ENCODE peak calls at places on chromosome 12, in seven cellular contexts. M is AG04450; U is body of pancreas; O is stimulated activated CD8-positive, alpha-beta memory T cell treated with anti-CD3 and anti-CD28 coated beads, Interleukin-2, amount 100 ng/mL, for 1 hour; X is activated T-cell treated with anti-CD3 and anti-CD28 coated beads, Interleukin-2, amount 50 U/mL, for 72 hours; C is heart right ventricle; K is Kasumi-1. Z is an unnamed sample.

GRCh38 chr12:55057466-55057865 is 37.7 kb downstream of the NEUROD4 start:
- DNase-seq in U (no peak), C (no peak), K (no peak), X (no peak), O (no peak), M (no peak), Z (no peak)

GRCh38 chr12:59904874-59905521 is 309.2 kb downstream of the SLC16A7 start:
- DNase-seq in O (no peak), U (no peak), X (no peak), K (no peak), C (no peak), M (peak; percentile 29), Z (no peak)

GRCh38 chr12:40565029-40565633 is 127.1 kb upstream of the CNTN1 start:
- DNase-seq in M (no peak), O (no peak), U (no peak), X (no peak), C (no peak), K (no peak), Z (no peak)

GRCh38 chr12:89825591-89826449 is 117.2 kb upstream of the ATP2B1 start:
- DNase-seq in U (no peak), X (no peak), K (no peak), M (no peak), C (no peak), O (no peak), Z (no peak)

GRCh38 chr12:57096099-57096572 is 7.2 kb downstream of the NAB2 start:
- DNase-seq in M (no peak), U (no peak), K (no peak), O (no peak), C (no peak), X (no peak), Z (no peak)

GRCh38 chr12:41188058-41188840 is at the start of gene PDZRN4:
- DNase-seq in X (no peak), M (no peak), K (no peak), O (no peak), U (no peak), C (peak; percentile 13), Z (no peak)

GRCh38 chr12:56634837-56635538 is 4.9 kb upstream of the BAZ2A start:
- DNase-seq in X (peak; percentile 84), K (peak; percentile 81), M (peak; percentile 34), O (no peak), C (peak; percentile 75), U (peak; percentile 80), Z (peak; percentile 92)

GRCh38 chr12:79886917-79887519 is 47.9 kb downstream of the PPP1R12A start:
- DNase-seq in O (no peak), U (no peak), X (no peak), C (no peak), K (peak; percentile 62), M (peak; percentile 11), Z (no peak)

GRCh38 chr12:43824207-43824775 is 11.6 kb upstream of the TMEM117 start:
- DNase-seq in U (no peak), X (no peak), O (no peak), C (no peak), K (no peak), M (no peak), Z (no peak)

GRCh38 chr12:24911284-24911791 is 37.6 kb downstream of the BCAT1 start:
- DNase-seq in M (peak; percentile 89), O (no peak), U (no peak), X (no peak), K (no peak), C (no peak), Z (no peak)

GRCh38 chr12:12734561-12735071 is 17.4 kb downstream of the CDKN1B start:
- DNase-seq in U (peak; percentile 66), X (no peak), O (no peak), K (no peak), M (no peak), C (no peak), Z (peak; percentile 62)

GRCh38 chr12:98416845-98417244 is 98.5 kb upstream of the TMPO start:
- DNase-seq in C (no peak), O (no peak), X (no peak), M (no peak), U (no peak), K (peak; percentile 53), Z (no peak)

GRCh38 chr12:15439459-15439858 is 117.2 kb downstream of the PTPRO start:
- DNase-seq in M (no peak), C (no peak), U (no peak), O (no peak), K (no peak), X (no peak), Z (no peak)

GRCh38 chr12:49750027-49750977 is 8.9 kb downstream of the TMBIM6 start:
- DNase-seq in O (no peak), K (peak; percentile 23), U (no peak), C (no peak), X (peak; percentile 77), M (no peak), Z (peak; percentile 77)

GRCh38 chr12:70645494-70646317 is 8.5 kb upstream of the PTPRB start:
- DNase-seq in M (peak; percentile 44), C (peak; percentile 41), O (no peak), U (peak; percentile 49), X (no peak), K (peak; percentile 5), Z (peak; percentile 60)

GRCh38 chr12:34598352-34598827 is 576.1 kb downstream of the ALG10 start:
- DNase-seq in O (no peak), C (no peak), X (no peak), K (no peak), M (no peak), U (no peak), Z (no peak)

Z was measured in activated CD4-positive, alpha-beta T cell treated with anti-CD3 and anti-CD28 coated beads, Interleukin-2, amount 10 ng/mL, durations not matched to agents 24 days and 14 days.